ENCODE peak calls at places on chromosomes 16 and 17, in six cellular contexts. S is astrocyte of the hippocampus; V is choroid plexus epithelial cell; N is stimulated activated CD4-positive, alpha-beta T cell treated with anti-CD3 and anti-CD28 coated beads, Interleukin-4, amount 100 ng/mL, for 1 hour; F is mucosa of gallbladder; J is activated naive CD8-positive, alpha-beta T cell treated with anti-CD3 and anti-CD28 coated beads for 36 hours. M is an unnamed sample.
A peak's percentile ranks its signal among the peaks of the same experiment; 100 is the strongest.

GRCh38 chr17:75808905-75809621 is 24.5 kb downstream of the UNK start:
- DNase-seq in S (peak; percentile 92), V (peak; percentile 85), N (no peak), F (no peak), J (no peak), M (no peak)

GRCh38 chr16:31451681-31452351 is 7.5 kb upstream of the ARMC5 start:
- DNase-seq in S (peak; percentile 83), V (peak; percentile 83), N (no peak), F (no peak), J (no peak), M (no peak)

GRCh38 chr17:47274319-47275069 is 20.9 kb downstream of the ITGB3 start:
- DNase-seq in S (no peak), V (no peak), N (no peak), F (no peak), J (no peak), M (no peak)

GRCh38 chr16:28292731-28293588 is 635 bp downstream of the SBK1 start:
- DNase-seq in S (peak; percentile 36), V (no peak), N (no peak), F (no peak), J (no peak), M (peak; percentile 28)

GRCh38 chr17:82019905-82020873 is 2.5 kb downstream of the CENPX start:
- DNase-seq in S (peak; percentile 60), V (no peak), N (peak; percentile 70), F (no peak), J (peak; percentile 78), M (peak; percentile 82)

GRCh38 chr17:68589086-68589485 is 12.1 kb downstream of the FAM20A start:
- DNase-seq in S (no peak), V (no peak), N (no peak), F (no peak), J (no peak), M (no peak)

GRCh38 chr16:81836279-81837054 is 57.4 kb downstream of the PLCG2 start:
- DNase-seq in S (no peak), V (no peak), N (no peak), F (no peak), J (no peak), M (no peak)

GRCh38 chr17:76551685-76552084 is 11.8 kb downstream of the PRCD start:
- DNase-seq in S (no peak), V (no peak), N (no peak), F (no peak), J (no peak), M (no peak)

GRCh38 chr16:75092777-75093176 is 23.8 kb downstream of the LDHD start:
- DNase-seq in S (no peak), V (no peak), N (no peak), F (peak; percentile 49), J (no peak), M (no peak)

GRCh38 chr17:81583589-81584337 is 31.6 kb upstream of the FAAP100 start:
- DNase-seq in S (no peak), V (peak; percentile 73), N (no peak), F (no peak), J (no peak), M (no peak)

GRCh38 chr16:13041646-13042045 is 140.2 kb downstream of the SHISA9 start:
- DNase-seq in S (no peak), V (no peak), N (no peak), F (no peak), J (no peak), M (no peak)

GRCh38 chr16:67917140-67917851 is 14.4 kb downstream of the CTRL start:
- DNase-seq in S (peak; percentile 60), V (peak; percentile 42), N (no peak), F (no peak), J (no peak), M (no peak)

GRCh38 chr17:77568540-77568939 is 390.0 kb upstream of the TNRC6C start:
- DNase-seq in S (no peak), V (no peak), N (no peak), F (no peak), J (no peak), M (no peak)

GRCh38 chr17:49440581-49440980 is 25.9 kb upstream of the PHB1 start:
- DNase-seq in S (no peak), V (no peak), N (no peak), F (no peak), J (no peak), M (no peak)

GRCh38 chr16:49835116-49835880 is 20.6 kb downstream of the ZNF423 start:
- DNase-seq in S (no peak), V (no peak), N (no peak), F (no peak), J (no peak), M (no peak)

GRCh38 chr17:860805-861204 is 78.7 kb downstream of the MRM3 start:
- DNase-seq in S (no peak), V (no peak), N (no peak), F (no peak), J (no peak), M (no peak)

GRCh38 chr16:59198487-59198886 is 464.4 kb upstream of the GOT2 start:
- DNase-seq in S (peak; percentile 26), V (no peak), N (no peak), F (no peak), J (no peak), M (no peak)

M was measured in activated CD4-positive, alpha-beta T cell treated with anti-CD3 and anti-CD28 coated beads, Interleukin-2, amount 50 U/mL, for 48 hours.